ENCODE peak calls at places on chromosome 19, in four cellular contexts. J is K562, A is GM12878, C is HepG2. E is an unnamed sample.

GRCh38 chr19:7507884-7508283 is 8.0 kb upstream of the ZNF358 start:
- DNase-seq in J (peak; percentile 97), C (peak; percentile 26), A (no peak), E (peak; percentile 75)

GRCh38 chr19:14434157-14434501 is 1.0 kb downstream of the PKN1 start:
- DNase-seq in C (no peak), A (no peak), J (no peak), E (no peak)

GRCh38 chr19:12666305-12667048 is at the start of the genes MAN2B1 and WDR83:
- DNase-seq in A (no peak), J (peak; percentile 87), C (peak; percentile 65), E (peak; percentile 88)

GRCh38 chr19:40778865-40779284 is 828 bp downstream of the RAB4B start:
- DNase-seq in J (peak; percentile 51), C (peak; percentile 51), A (no peak), E (no peak)

GRCh38 chr19:39407644-39408391 is 1.2 kb downstream of the ZFP36 start:
- DNase-seq in A (no peak), J (peak; percentile 50), C (no peak), E (no peak)

GRCh38 chr19:55287361-55288079 is 3.7 kb downstream of the BRSK1 start:
- DNase-seq in C (no peak), J (no peak), A (no peak), E (no peak)

GRCh38 chr19:47321582-47321981 is 10.4 kb upstream of the C5AR2 start:
- DNase-seq in A (no peak), C (no peak), J (no peak), E (no peak)

GRCh38 chr19:41993612-41994483 is at the start of gene ATP1A3:
- DNase-seq in J (peak; percentile 76), A (no peak), C (no peak), E (peak; percentile 86)

GRCh38 chr19:14614099-14614412 is 31.2 kb downstream of the CLEC17A start:
- DNase-seq in J (peak; percentile 22), A (peak; percentile 38), C (no peak), E (no peak)

GRCh38 chr19:7078007-7078406 is 8.5 kb downstream of the ZNF557 start:
- DNase-seq in C (no peak), J (no peak), A (no peak), E (no peak)

GRCh38 chr19:54282706-54283105 is 1.8 kb upstream of the LILRB2 start:
- DNase-seq in J (no peak), A (no peak), C (no peak), E (no peak)

GRCh38 chr19:4391701-4392543 is 8.4 kb downstream of the SH3GL1 start:
- DNase-seq in C (peak; percentile 84), J (no peak), A (no peak), E (no peak)

GRCh38 chr19:50702870-50703829 is 16.5 kb downstream of the SHANK1 start:
- DNase-seq in C (no peak), A (no peak), J (no peak), E (no peak)

GRCh38 chr19:30448386-30449130 is 76.4 kb downstream of the ZNF536 start:
- DNase-seq in J (no peak), C (no peak), A (no peak), E (no peak)

GRCh38 chr19:41025871-41026270 is 34.8 kb downstream of the CYP2B6 start:
- DNase-seq in A (no peak), J (no peak), C (no peak), E (no peak)

GRCh38 chr19:53595510-53595867 is 36.3 kb upstream of the DPRX start:
- DNase-seq in A (no peak), C (no peak), J (no peak), E (no peak)

GRCh38 chr19:46022431-46023310 is at the start of gene PGLYRP1:
- DNase-seq in C (no peak), A (no peak), J (no peak), E (no peak)

GRCh38 chr19:41872384-41872774 is 4.7 kb upstream of the CD79A start:
- DNase-seq in A (no peak), J (peak; percentile 39), C (no peak), E (no peak)

GRCh38 chr19:13104848-13105646 is 2.4 kb upstream of the LYL1 start:
- DNase-seq in A (no peak), C (no peak), J (no peak), E (no peak)

GRCh38 chr19:47253970-47254369 is 2.4 kb upstream of the CCDC9 start:
- DNase-seq in A (no peak), J (no peak), C (no peak), E (no peak)

GRCh38 chr19:42250666-42251531 is 4.0 kb downstream of the ERF start:
- DNase-seq in A (no peak), C (no peak), J (no peak), E (no peak)

GRCh38 chr19:38412961-38413360 is 10.1 kb downstream of the FAM98C start:
- DNase-seq in A (no peak), C (no peak), J (peak; percentile 94), E (no peak)

GRCh38 chr19:21474671-21475181 is 30.7 kb upstream of the ZNF429 start:
- DNase-seq in J (no peak), A (no peak), C (no peak), E (no peak)

GRCh38 chr19:55369651-55370304 is 485 bp downstream of the IL11 start:
- DNase-seq in A (no peak), C (no peak), J (peak; percentile 52), E (peak; percentile 46)

GRCh38 chr19:24140099-24140498 is 53.1 kb downstream of the ZNF254 start:
- DNase-seq in J (peak; percentile 9), A (no peak), C (peak; percentile 92), E (no peak)

GRCh38 chr19:15180451-15181390 is 20.1 kb downstream of the NOTCH3 start:
- DNase-seq in A (no peak), J (peak; percentile 93), C (peak; percentile 37), E (peak; percentile 71)

GRCh38 chr19:52296400-52296772 is 583 bp upstream of the ZNF480 start:
- DNase-seq in J (no peak), A (no peak), C (peak; percentile 6), E (peak; percentile 9)

GRCh38 chr19:5718579-5719273 is 1.2 kb downstream of the LONP1 start:
- DNase-seq in A (peak; percentile 5), J (peak; percentile 81), C (peak; percentile 27), E (no peak)

GRCh38 chr19:39469036-39469435 is 11.6 kb upstream of the TIMM50 start:
- DNase-seq in J (no peak), C (no peak), A (no peak), E (no peak)

GRCh38 chr19:47157455-47158321 is 27.1 kb downstream of the SAE1 start:
- DNase-seq in J (no peak), C (no peak), A (no peak), E (no peak)

GRCh38 chr19:9793051-9793591 is 24.6 kb upstream of the ZNF846 start:
- DNase-seq in J (peak; percentile 61), A (no peak), C (no peak), E (no peak)

GRCh38 chr19:16737909-16738308 is 18.3 kb downstream of the NWD1 start:
- DNase-seq in C (peak; percentile 10), J (no peak), A (no peak), E (no peak)

GRCh38 chr19:4575267-4575793 is 15.8 kb upstream of the SEMA6B start:
- DNase-seq in C (peak; percentile 70), A (no peak), J (peak; percentile 73), E (peak; percentile 44)

GRCh38 chr19:33393286-33394005 is 19.9 kb downstream of the CEBPG start:
- DNase-seq in C (peak; percentile 54), J (no peak), A (no peak), E (no peak)

GRCh38 chr19:11787536-11787935 is 10.8 kb upstream of the ZNF491 start:
- DNase-seq in C (no peak), J (no peak), A (no peak), E (no peak)

DNA sequence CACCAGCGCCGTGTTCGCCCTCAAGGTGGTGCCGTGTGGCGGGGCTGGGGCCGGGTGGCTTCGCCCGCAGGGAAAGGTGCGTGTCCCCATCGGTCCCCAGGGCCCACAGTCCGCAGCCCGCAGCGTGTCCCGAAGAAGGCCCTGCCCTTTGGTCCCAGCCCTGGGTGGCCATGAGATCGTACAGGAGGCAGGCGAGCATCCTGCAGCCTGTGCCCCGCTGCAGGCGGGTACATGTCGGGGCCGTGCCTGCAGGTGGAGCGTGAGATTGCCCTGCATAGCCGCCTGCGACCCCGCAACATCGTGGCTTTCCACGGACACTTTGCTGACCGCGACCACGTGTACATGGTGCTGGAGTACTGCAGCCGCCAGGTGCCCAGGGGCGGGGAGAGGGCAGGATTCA is 1.5 kb downstream of the PLK5 start:
- DNase-seq in A (no peak), J (no peak), C (no peak), E (no peak)
- TF ChIP-seq FOXM1 in A (no peak), J (no peak), C (no peak), E (no peak)

GRCh38 chr19:18384775-18385174 is 1.2 kb upstream of the GDF15 start:
- DNase-seq in C (no peak), J (no peak), A (no peak), E (no peak)

GRCh38 chr19:18385359-18385674 is 641 bp upstream of the GDF15 start:
- DNase-seq in A (no peak), C (no peak), J (no peak), E (no peak)

GRCh38 chr19:18386543-18387251 is 739 bp downstream of the GDF15 start:
- DNase-seq in A (no peak), C (no peak), J (no peak), E (no peak)

GRCh38 chr19:18387395-18387794 is 1.4 kb downstream of the GDF15 start:
- DNase-seq in A (no peak), C (no peak), J (no peak), E (no peak)

GRCh38 chr19:18385675-18386542 is at the start of gene GDF15:
- DNase-seq in C (peak; percentile 95), A (no peak), J (peak; percentile 98), E (peak; percentile 82)
- TF ChIP-seq SP1 in C (no peak), A (no peak), J (peak; percentile 96), E (no peak)

GRCh38 chr19:18437481-18438330 is at the start of gene ISYNA1:
- DNase-seq in J (peak; percentile 94), A (no peak), C (peak; percentile 14), E (peak; percentile 69)
- TF ChIP-seq FOXM1 in J (no peak), A (no peak), C (no peak), E (no peak)

DNA sequence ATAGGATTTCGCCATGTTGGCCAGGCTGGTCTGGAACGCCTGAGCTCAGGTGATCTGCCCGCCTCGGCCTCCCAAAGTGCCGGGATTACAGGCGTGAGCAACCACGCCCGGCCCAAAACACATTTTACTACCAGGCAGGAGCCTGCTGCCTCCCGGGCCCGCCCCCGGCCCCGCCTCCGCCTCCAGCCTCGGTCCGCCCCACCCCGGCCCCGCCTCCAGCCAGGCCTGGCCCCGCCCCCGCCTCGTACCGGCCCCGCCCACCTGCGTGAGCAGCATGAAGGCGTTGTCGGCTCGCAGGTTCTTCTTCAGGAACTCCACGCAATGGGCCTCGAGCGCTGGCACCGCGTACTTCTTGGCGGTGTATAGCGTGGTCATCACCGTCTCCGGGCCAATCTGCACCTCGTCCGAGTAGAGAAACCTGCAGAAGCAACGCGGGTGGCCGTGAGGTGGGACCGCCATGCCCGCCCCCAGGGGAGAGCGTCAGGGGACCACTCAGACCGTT is 22.7 kb downstream of the BTBD2 start:
- DNase-seq in C (no peak), J (peak; percentile 85), A (no peak), E (peak; percentile 93)
- TF ChIP-seq SP1 in C (no peak), J (no peak), A (no peak), E (no peak)

E was measured in HEK293T.